ENCODE peak calls at places on chromosome 21, in five cellular contexts. One of them, this sample, is unnamed.

GRCh38 chr21:28337319-28337718 is 655.4 kb downstream of the LTN1 start:
- DNase-seq in esophagus squamous epithelium: no peak
- DNase-seq in ovary: no peak
- DNase-seq in AG04450: peak; percentile 34
- DNase-seq in HFF-Myc: peak; percentile 41
- DNase-seq in this sample: peak; percentile 13

GRCh38 chr21:34192646-34193285 is 119.4 kb downstream of the MRPS6 start:
- DNase-seq in esophagus squamous epithelium: no peak
- DNase-seq in ovary: no peak
- DNase-seq in AG04450: no peak
- DNase-seq in HFF-Myc: no peak
- DNase-seq in this sample: peak; percentile 47

GRCh38 chr21:41361786-41362604 is at the start of gene MX2:
- DNase-seq in esophagus squamous epithelium: peak; percentile 19
- DNase-seq in ovary: no peak
- DNase-seq in AG04450: peak; percentile 37
- DNase-seq in HFF-Myc: peak; percentile 61
- DNase-seq in this sample: peak; percentile 88

GRCh38 chr21:27149034-27149433 is 182.1 kb upstream of the ADAMTS5 start:
- DNase-seq in esophagus squamous epithelium: no peak
- DNase-seq in ovary: no peak
- DNase-seq in AG04450: no peak
- DNase-seq in HFF-Myc: no peak
- DNase-seq in this sample: no peak

GRCh38 chr21:33302055-33302454 is 22.7 kb upstream of the IFNAR1 start:
- DNase-seq in esophagus squamous epithelium: no peak
- DNase-seq in ovary: no peak
- DNase-seq in AG04450: no peak
- DNase-seq in HFF-Myc: no peak
- DNase-seq in this sample: no peak

GRCh38 chr21:37939251-37939650 is 23.0 kb upstream of the KCNJ6 start:
- DNase-seq in esophagus squamous epithelium: no peak
- DNase-seq in ovary: no peak
- DNase-seq in AG04450: no peak
- DNase-seq in HFF-Myc: no peak
- DNase-seq in this sample: no peak

GRCh38 chr21:26079376-26079775 is 91.2 kb downstream of the APP start:
- DNase-seq in esophagus squamous epithelium: no peak
- DNase-seq in ovary: no peak
- DNase-seq in AG04450: no peak
- DNase-seq in HFF-Myc: no peak
- DNase-seq in this sample: no peak

GRCh38 chr21:42973309-42973990 is 912 bp upstream of the PKNOX1 start:
- DNase-seq in esophagus squamous epithelium: no peak
- DNase-seq in ovary: peak; percentile 55
- DNase-seq in AG04450: no peak
- DNase-seq in HFF-Myc: no peak
- DNase-seq in this sample: no peak

GRCh38 chr21:46078322-46078981 is 19.5 kb upstream of the COL6A2 start:
- DNase-seq in esophagus squamous epithelium: no peak
- DNase-seq in ovary: peak; percentile 30
- DNase-seq in AG04450: no peak
- DNase-seq in HFF-Myc: no peak
- DNase-seq in this sample: no peak

GRCh38 chr21:34722684-34723300 is 54.0 kb downstream of the CLIC6 start:
- DNase-seq in esophagus squamous epithelium: no peak
- DNase-seq in ovary: no peak
- DNase-seq in AG04450: no peak
- DNase-seq in HFF-Myc: no peak
- DNase-seq in this sample: no peak

GRCh38 chr21:33541105-33541711 is 709 bp downstream of the GART start:
- DNase-seq in esophagus squamous epithelium: no peak
- DNase-seq in ovary: peak; percentile 58
- DNase-seq in AG04450: no peak
- DNase-seq in HFF-Myc: no peak
- DNase-seq in this sample: peak; percentile 59

GRCh38 chr21:41794600-41794999 is 27.7 kb upstream of the RIPK4 start:
- DNase-seq in esophagus squamous epithelium: no peak
- DNase-seq in ovary: no peak
- DNase-seq in AG04450: no peak
- DNase-seq in HFF-Myc: no peak
- DNase-seq in this sample: no peak

GRCh38 chr21:46098303-46099141 is 610 bp downstream of the COL6A2 start:
- DNase-seq in esophagus squamous epithelium: no peak
- DNase-seq in ovary: peak; percentile 67
- DNase-seq in AG04450: no peak
- DNase-seq in HFF-Myc: no peak
- DNase-seq in this sample: no peak

GRCh38 chr21:14617836-14618235 is 71.7 kb upstream of the SAMSN1 start:
- DNase-seq in esophagus squamous epithelium: no peak
- DNase-seq in ovary: no peak
- DNase-seq in AG04450: no peak
- DNase-seq in HFF-Myc: no peak
- DNase-seq in this sample: no peak

GRCh38 chr21:30434033-30434631 is 4.1 kb downstream of the KRTAP13-4 start:
- DNase-seq in esophagus squamous epithelium: no peak
- DNase-seq in ovary: no peak
- DNase-seq in AG04450: no peak
- DNase-seq in HFF-Myc: peak; percentile 2
- DNase-seq in this sample: peak; percentile 52

GRCh38 chr21:28944296-28944695 is 48.4 kb downstream of the LTN1 start:
- DNase-seq in esophagus squamous epithelium: no peak
- DNase-seq in ovary: no peak
- DNase-seq in AG04450: no peak
- DNase-seq in HFF-Myc: no peak
- DNase-seq in this sample: no peak

GRCh38 chr21:34915364-34915834 is 133.7 kb downstream of the RUNX1 start:
- DNase-seq in esophagus squamous epithelium: no peak
- DNase-seq in ovary: no peak
- DNase-seq in AG04450: no peak
- DNase-seq in HFF-Myc: no peak
- DNase-seq in this sample: no peak

GRCh38 chr21:16912075-16912474 is 600.8 kb upstream of the CXADR start:
- DNase-seq in esophagus squamous epithelium: no peak
- DNase-seq in ovary: no peak
- DNase-seq in AG04450: no peak
- DNase-seq in HFF-Myc: no peak
- DNase-seq in this sample: no peak

GRCh38 chr21:37594472-37594951 is 227.9 kb downstream of the DYRK1A start:
- DNase-seq in esophagus squamous epithelium: no peak
- DNase-seq in ovary: no peak
- DNase-seq in AG04450: no peak
- DNase-seq in HFF-Myc: no peak
- DNase-seq in this sample: no peak

GRCh38 chr21:7957713-7958064 is 2563.7 kb upstream of the TPTE start:
- DNase-seq in esophagus squamous epithelium: no peak
- DNase-seq in ovary: no peak
- DNase-seq in AG04450: no peak
- DNase-seq in HFF-Myc: no peak
- DNase-seq in this sample: no peak

GRCh38 chr21:36032647-36033406 is 27.5 kb downstream of the SETD4 start:
- DNase-seq in esophagus squamous epithelium: no peak
- DNase-seq in ovary: no peak
- DNase-seq in AG04450: no peak
- DNase-seq in HFF-Myc: no peak
- DNase-seq in this sample: no peak

GRCh38 chr21:36034211-36034913 is 26.0 kb downstream of the SETD4 start:
- DNase-seq in esophagus squamous epithelium: no peak
- DNase-seq in ovary: no peak
- DNase-seq in AG04450: no peak
- DNase-seq in HFF-Myc: no peak
- DNase-seq in this sample: no peak

GRCh38 chr21:36039861-36040260 is 20.5 kb downstream of the SETD4 start:
- DNase-seq in esophagus squamous epithelium: no peak
- DNase-seq in ovary: no peak
- DNase-seq in AG04450: no peak
- DNase-seq in HFF-Myc: no peak
- DNase-seq in this sample: no peak

GRCh38 chr21:36038701-36039497 is 21.4 kb downstream of the SETD4 start:
- DNase-seq in esophagus squamous epithelium: no peak
- DNase-seq in ovary: no peak
- DNase-seq in AG04450: no peak
- DNase-seq in HFF-Myc: no peak
- DNase-seq in this sample: peak; percentile 12

GRCh38 chr21:36035381-36035791 is 24.9 kb downstream of the SETD4 start:
- DNase-seq in esophagus squamous epithelium: no peak
- DNase-seq in ovary: no peak
- DNase-seq in AG04450: no peak
- DNase-seq in HFF-Myc: no peak
- DNase-seq in this sample: no peak
- TF ChIP-seq CTCF in esophagus squamous epithelium: no peak
- TF ChIP-seq CTCF in ovary: no peak
- TF ChIP-seq CTCF in AG04450: no peak
- TF ChIP-seq CTCF in HFF-Myc: no peak
- TF ChIP-seq CTCF in this sample: no peak

GRCh38 chr21:31557421-31557955 is 102.0 kb upstream of the SOD1 start:
- DNase-seq in esophagus squamous epithelium: no peak
- DNase-seq in ovary: peak; percentile 33
- DNase-seq in AG04450: no peak
- DNase-seq in HFF-Myc: no peak
- DNase-seq in this sample: no peak
- H3K4me3 ChIP-seq in esophagus squamous epithelium: peak overlapping the region; percentile 77
- H3K4me3 ChIP-seq in ovary: peak overlapping the region; percentile 39
- H3K4me3 ChIP-seq in AG04450: no peak overlapping the region
- H3K4me3 ChIP-seq in HFF-Myc: no peak overlapping the region
- H3K4me3 ChIP-seq in this sample: no peak overlapping the region

GRCh38 chr21:17930102-17930501 is 110.9 kb upstream of the C21orf91 start:
- DNase-seq in esophagus squamous epithelium: no peak
- DNase-seq in ovary: no peak
- DNase-seq in AG04450: no peak
- DNase-seq in HFF-Myc: no peak
- DNase-seq in this sample: no peak

GRCh38 chr21:17929514-17929913 is 110.4 kb upstream of the C21orf91 start:
- DNase-seq in esophagus squamous epithelium: no peak
- DNase-seq in ovary: no peak
- DNase-seq in AG04450: no peak
- DNase-seq in HFF-Myc: no peak
- DNase-seq in this sample: no peak

GRCh38 chr21:17925900-17926299 is 106.7 kb upstream of the C21orf91 start:
- DNase-seq in esophagus squamous epithelium: no peak
- DNase-seq in ovary: no peak
- DNase-seq in AG04450: no peak
- DNase-seq in HFF-Myc: no peak
- DNase-seq in this sample: peak; percentile 25

GRCh38 chr21:17925000-17925610 is 105.9 kb upstream of the C21orf91 start:
- DNase-seq in esophagus squamous epithelium: no peak
- DNase-seq in ovary: no peak
- DNase-seq in AG04450: peak; percentile 6
- DNase-seq in HFF-Myc: peak; percentile 72
- DNase-seq in this sample: peak; percentile 79

GRCh38 chr21:17931080-17931479 is 111.9 kb upstream of the C21orf91 start:
- DNase-seq in esophagus squamous epithelium: no peak
- DNase-seq in ovary: no peak
- DNase-seq in AG04450: no peak
- DNase-seq in HFF-Myc: no peak
- DNase-seq in this sample: peak; percentile 22
- TF ChIP-seq CTCF in esophagus squamous epithelium: no peak
- TF ChIP-seq CTCF in ovary: no peak
- TF ChIP-seq CTCF in AG04450: peak; percentile 36
- TF ChIP-seq CTCF in HFF-Myc: peak; percentile 43
- TF ChIP-seq CTCF in this sample: peak; percentile 41

DNA sequence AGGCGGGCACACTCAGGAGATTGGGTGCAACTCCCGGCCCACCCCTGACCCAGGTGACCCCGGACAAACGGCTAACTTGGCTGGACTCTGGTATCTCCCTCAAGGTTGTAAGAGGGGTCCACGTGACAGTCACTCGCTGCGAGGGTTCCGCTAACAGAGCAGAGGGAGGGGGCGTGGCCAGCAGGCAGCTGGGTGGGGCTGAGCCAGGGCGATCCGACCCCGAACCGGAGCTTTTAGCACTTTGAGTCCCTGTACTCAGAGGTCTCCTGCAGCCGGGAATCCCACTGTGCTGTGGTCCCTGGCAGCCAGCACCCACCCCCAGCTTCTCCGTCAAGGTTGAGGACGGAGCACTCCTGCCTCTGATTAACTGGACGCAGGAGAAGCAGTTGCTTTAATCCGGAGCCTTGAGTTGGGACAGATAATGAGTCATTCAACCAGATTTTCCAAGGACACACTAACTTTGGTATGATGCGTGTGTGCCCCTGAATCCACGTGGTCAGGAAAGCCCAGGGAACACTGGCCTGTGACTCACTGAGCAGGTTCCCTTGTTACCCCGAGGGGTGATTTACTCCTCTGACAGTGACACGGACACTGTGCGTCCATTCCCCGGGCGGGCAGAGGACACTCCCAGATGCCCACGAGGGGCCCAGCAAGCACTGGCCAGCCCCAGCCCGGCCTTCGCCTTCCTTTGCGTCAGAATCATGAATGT is 16.8 kb downstream of the TRPM2 start:
- DNase-seq in esophagus squamous epithelium: no peak
- DNase-seq in ovary: peak; percentile 74
- DNase-seq in AG04450: no peak
- DNase-seq in HFF-Myc: peak; percentile 29
- DNase-seq in this sample: no peak
- H3K4me3 ChIP-seq in esophagus squamous epithelium: peak overlapping the region; percentile 3
- H3K4me3 ChIP-seq in ovary: no peak overlapping the region
- H3K4me3 ChIP-seq in AG04450: no peak overlapping the region
- H3K4me3 ChIP-seq in HFF-Myc: no peak overlapping the region
- H3K4me3 ChIP-seq in this sample: no peak overlapping the region

DNA sequence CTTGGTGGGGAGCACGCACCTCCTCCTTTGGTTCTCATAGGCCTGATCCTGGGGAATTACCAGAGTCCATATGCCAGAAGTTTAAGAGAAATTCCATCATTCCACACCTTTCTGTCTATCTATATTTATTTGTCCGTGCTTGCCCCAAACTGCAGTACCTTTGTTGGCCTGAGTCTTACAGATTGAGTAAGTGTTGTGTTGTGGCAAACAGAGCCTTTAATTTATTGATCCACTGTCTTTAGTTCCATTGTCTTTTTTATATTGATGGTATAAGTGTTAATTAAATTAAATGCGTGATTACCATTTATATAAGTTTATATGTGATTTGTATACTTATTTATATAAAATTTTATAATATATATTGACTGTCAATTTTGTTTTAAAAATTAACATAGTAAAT is 4.9 kb downstream of the SH3BGR start:
- DNase-seq in esophagus squamous epithelium: no peak
- DNase-seq in ovary: no peak
- DNase-seq in AG04450: no peak
- DNase-seq in HFF-Myc: no peak
- DNase-seq in this sample: no peak
- TF ChIP-seq CTCF in esophagus squamous epithelium: no peak
- TF ChIP-seq CTCF in ovary: no peak
- TF ChIP-seq CTCF in AG04450: peak; percentile 32
- TF ChIP-seq CTCF in HFF-Myc: peak; percentile 2
- TF ChIP-seq CTCF in this sample: no peak